ENCODE peak calls at places on chromosomes 13 and 19, in seven cellular contexts. I is heart right ventricle, W is lower lobe of right lung, M is Caco-2, Y is left ventricle myocardium inferior, B is ascending aorta, X is lung. F is an unnamed sample.

GRCh38 chr19:18860302-18860700 is 28.5 kb downstream of the UPF1 start:
- DNase-seq in I (no peak), W (no peak), M (no peak), Y (no peak), B (no peak), X (no peak), F (no peak)

GRCh38 chr13:43835701-43836100 is 43.8 kb downstream of the CCDC122 start:
- DNase-seq in I (no peak), W (no peak), M (no peak), Y (no peak), B (no peak), X (no peak), F (no peak)

GRCh38 chr19:18501832-18502231 is 20.0 kb downstream of the ELL start:
- DNase-seq in I (peak; percentile 62), W (peak; percentile 67), M (no peak), Y (peak; percentile 67), B (no peak), X (no peak), F (no peak)

GRCh38 chr13:43861863-43862262 is 17.7 kb downstream of the CCDC122 start:
- DNase-seq in I (no peak), W (no peak), M (no peak), Y (no peak), B (no peak), X (no peak), F (no peak)

GRCh38 chr13:31007392-31007791 is 74.9 kb downstream of the TEX26 start:
- DNase-seq in I (no peak), W (no peak), M (no peak), Y (no peak), B (no peak), X (no peak), F (no peak)

GRCh38 chr19:6712692-6713670 is 7.5 kb downstream of the C3 start:
- DNase-seq in I (no peak), W (peak; percentile 30), M (no peak), Y (no peak), B (no peak), X (no peak), F (no peak)

GRCh38 chr19:1105217-1105872 is 1.6 kb downstream of the GPX4 start:
- DNase-seq in I (no peak), W (no peak), M (no peak), Y (no peak), B (no peak), X (no peak), F (no peak)

GRCh38 chr19:39390460-39390758 is 497 bp downstream of the PAF1 start:
- DNase-seq in I (no peak), W (no peak), M (no peak), Y (no peak), B (no peak), X (peak; percentile 67), F (no peak)

GRCh38 chr19:15283141-15283885 is 49.0 kb downstream of the BRD4 start:
- DNase-seq in I (no peak), W (no peak), M (no peak), Y (no peak), B (peak; percentile 63), X (no peak), F (peak; percentile 80)

GRCh38 chr13:98761126-98761978 is 8.9 kb upstream of the SLC15A1 start:
- DNase-seq in I (no peak), W (no peak), M (no peak), Y (no peak), B (no peak), X (no peak), F (no peak)

GRCh38 chr13:110418944-110419343 is 111.9 kb downstream of the COL4A2 start:
- DNase-seq in I (peak; percentile 59), W (no peak), M (no peak), Y (peak; percentile 59), B (no peak), X (no peak), F (peak; percentile 57)

GRCh38 chr13:111920932-111921705 is 145.8 kb upstream of the SOX1 start:
- DNase-seq in I (no peak), W (no peak), M (no peak), Y (no peak), B (no peak), X (no peak), F (no peak)

GRCh38 chr13:41854758-41855157 is 106.2 kb downstream of the VWA8 start:
- DNase-seq in I (no peak), W (no peak), M (no peak), Y (no peak), B (no peak), X (no peak), F (no peak)

GRCh38 chr13:52395704-52396103 is 10.3 kb downstream of the THSD1 start:
- DNase-seq in I (no peak), W (no peak), M (no peak), Y (no peak), B (no peak), X (no peak), F (no peak)

GRCh38 chr13:111903143-111903542 is 163.8 kb upstream of the SOX1 start:
- DNase-seq in I (no peak), W (no peak), M (no peak), Y (no peak), B (no peak), X (no peak), F (peak; percentile 26)

GRCh38 chr13:50224534-50224933 is 209.3 kb downstream of the KCNRG start:
- DNase-seq in I (no peak), W (no peak), M (no peak), Y (no peak), B (no peak), X (no peak), F (no peak)

GRCh38 chr13:79353698-79354097 is 52.4 kb downstream of the RBM26 start:
- DNase-seq in I (no peak), W (no peak), M (no peak), Y (no peak), B (no peak), X (no peak), F (no peak)

DNA sequence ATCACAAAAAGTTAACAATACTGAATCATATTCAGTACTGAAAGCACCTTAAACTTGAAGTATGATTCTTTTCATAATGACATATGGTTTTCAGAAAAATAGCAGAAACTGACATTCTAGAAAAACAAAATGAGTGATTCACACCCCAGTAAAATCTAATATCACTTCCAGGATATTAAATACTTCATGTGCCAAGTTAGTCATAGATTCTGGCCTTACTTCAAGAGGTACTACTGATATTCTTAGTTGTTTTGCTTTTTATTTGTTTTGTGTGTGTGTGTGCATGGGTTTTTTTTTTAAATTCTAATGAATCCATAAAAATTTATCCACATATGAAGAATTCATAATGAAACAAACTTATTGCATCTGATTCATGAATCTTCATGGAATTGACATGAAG is 207.9 kb upstream of the UFM1 start:
- DNase-seq in I (no peak), W (no peak), M (no peak), Y (no peak), B (no peak), X (no peak), F (no peak)
- H3K4me1 ChIP-seq in I (no peaks in the 10 kb centered on the region), W (no peaks in the 10 kb centered on the region), M (no peaks in the 10 kb centered on the region), Y (no peaks in the 10 kb centered on the region), B (no peaks in the 10 kb centered on the region), X (no peaks in the 10 kb centered on the region), F (no peaks in the 10 kb centered on the region)

GRCh38 chr19:10395436-10395835 is 7.9 kb downstream of the CDC37 start:
- DNase-seq in I (no peak), W (no peak), M (no peak), Y (no peak), B (no peak), X (no peak), F (no peak)

GRCh38 chr19:10395003-10395402 is 8.3 kb downstream of the CDC37 start:
- DNase-seq in I (no peak), W (no peak), M (no peak), Y (no peak), B (no peak), X (no peak), F (no peak)

GRCh38 chr19:10390652-10391286 is 10.4 kb upstream of the TYK2 start:
- DNase-seq in I (peak; percentile 45), W (peak; percentile 70), M (peak; percentile 78), Y (peak; percentile 61), B (no peak), X (peak; percentile 77), F (peak; percentile 75)

GRCh38 chr19:10392120-10392519 is 11.2 kb downstream of the CDC37 start:
- DNase-seq in I (no peak), W (no peak), M (no peak), Y (no peak), B (no peak), X (no peak), F (no peak)

GRCh38 chr19:10393137-10393536 is 10.2 kb downstream of the CDC37 start:
- DNase-seq in I (no peak), W (no peak), M (no peak), Y (no peak), B (no peak), X (no peak), F (no peak)
- H3K36me3 ChIP-seq in I (peaks cover 54% of the 10 kb centered on the region), W (peaks cover 67% of the 10 kb centered on the region), M (peaks cover 2% of the 10 kb centered on the region), Y (peaks cover 58% of the 10 kb centered on the region), B (peaks cover 47% of the 10 kb centered on the region), X (peaks cover 22% of the 10 kb centered on the region), F (peaks cover 52% of the 10 kb centered on the region)

GRCh38 chr13:102597029-102598015 is 536 bp downstream of the TPP2 start:
- DNase-seq in I (no peak), W (peak; percentile 55), M (peak; percentile 35), Y (peak; percentile 16), B (no peak), X (no peak), F (no peak)

GRCh38 chr13:102587916-102588315 is 8.9 kb upstream of the TPP2 start:
- DNase-seq in I (no peak), W (no peak), M (no peak), Y (no peak), B (no peak), X (no peak), F (no peak)

GRCh38 chr13:102589291-102589822 is 7.4 kb upstream of the TPP2 start:
- DNase-seq in I (no peak), W (no peak), M (no peak), Y (no peak), B (no peak), X (no peak), F (no peak)

GRCh38 chr13:102596147-102597028 is at the start of gene TPP2:
- DNase-seq in I (peak; percentile 100), W (peak; percentile 99), M (peak; percentile 99), Y (peak; percentile 100), B (peak; percentile 96), X (peak; percentile 99), F (peak; percentile 99)

DNA sequence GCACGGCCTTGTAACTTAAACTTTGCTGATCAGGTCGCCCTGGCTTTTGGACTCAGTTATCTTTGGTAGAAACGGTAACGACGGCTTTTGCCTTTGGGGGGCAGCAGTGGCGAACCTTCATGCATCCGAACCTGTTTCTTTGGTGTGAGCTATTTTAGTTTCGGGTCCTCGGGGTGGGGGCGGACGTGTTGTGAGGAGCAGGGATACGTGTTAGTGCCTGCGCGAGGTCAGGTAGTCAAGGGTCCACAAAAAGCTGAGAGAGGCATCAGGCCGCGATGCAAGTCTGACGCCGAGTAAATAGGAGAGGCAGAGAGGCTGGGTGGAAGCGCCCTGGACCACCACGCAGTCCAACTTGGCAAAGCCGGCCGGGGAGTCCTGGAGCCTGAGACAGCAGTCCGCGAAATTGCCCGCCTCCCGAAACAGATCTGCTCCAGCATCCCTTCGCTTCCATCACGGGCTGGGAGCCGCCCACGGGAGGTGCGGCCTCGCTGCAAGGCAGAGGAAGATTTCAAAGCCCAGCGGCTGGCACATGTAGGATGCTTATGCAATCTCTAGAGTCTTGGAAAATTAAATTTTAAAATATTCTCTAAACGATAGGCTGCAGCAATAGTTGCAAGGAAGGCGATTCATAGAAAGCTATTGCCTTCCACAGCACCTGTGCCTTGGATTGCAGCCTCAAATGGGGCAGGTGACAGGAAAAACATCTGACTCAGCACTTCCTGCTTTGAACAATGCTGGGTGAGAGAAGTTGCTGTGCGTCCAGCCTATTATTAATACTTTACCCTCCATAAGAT is 4.6 kb upstream of the TPP2 start:
- DNase-seq in I (peak; percentile 70), W (peak; percentile 77), M (peak; percentile 83), Y (peak; percentile 72), B (peak; percentile 37), X (peak; percentile 73), F (peak; percentile 84)
- H3K4me1 ChIP-seq in I (peaks cover 27% of the 10 kb centered on the region), W (peaks cover 22% of the 10 kb centered on the region), M (no peaks in the 10 kb centered on the region), Y (peaks cover 38% of the 10 kb centered on the region), B (peaks cover 9% of the 10 kb centered on the region), X (no peaks in the 10 kb centered on the region), F (no peaks in the 10 kb centered on the region)

GRCh38 chr19:47263169-47263560 is 6.8 kb downstream of the CCDC9 start:
- DNase-seq in I (no peak), W (no peak), M (no peak), Y (no peak), B (no peak), X (no peak), F (no peak)
- H3K36me3 ChIP-seq in I (peaks cover 100% of the 10 kb centered on the region), W (peaks cover 97% of the 10 kb centered on the region), M (peaks cover 6% of the 10 kb centered on the region), Y (peaks cover 96% of the 10 kb centered on the region), B (peaks cover 94% of the 10 kb centered on the region), X (peaks cover 14% of the 10 kb centered on the region), F (peaks cover 97% of the 10 kb centered on the region)